ENCODE peak calls at places on chromosomes 5 and 9, in four cellular contexts. X is AG10803, J is transverse colon, R is mucosa of descending colon. D is an unnamed sample.

GRCh38 chr9:35112257-35113020 is 3.2 kb downstream of the ATOSB start:
- DNase-seq in X (peak), J (peak), R (peak), D (no peak)

GRCh38 chr5:113212244-113212920 is 222.4 kb downstream of the TSSK1B start:
- DNase-seq in X (peak), J (no peak), R (no peak), D (no peak)

GRCh38 chr5:150323092-150323491 is 20.4 kb upstream of the ARSI start:
- DNase-seq in X (peak), J (no peak), R (no peak), D (no peak)

GRCh38 chr5:163567811-163568210 is 62.4 kb downstream of the MAT2B start:
- DNase-seq in X (peak), J (no peak), R (no peak), D (no peak)

GRCh38 chr9:36862206-36863145 is 171.6 kb downstream of the PAX5 start:
- DNase-seq in X (peak), J (peak), R (no peak), D (peak)

GRCh38 chr5:174045470-174046025 is at the start of gene NSG2:
- DNase-seq in X (peak), J (peak), R (peak), D (peak)

GRCh38 chr5:140152610-140152999 is 22.4 kb upstream of the CYSTM1 start:
- DNase-seq in X (no peak), J (no peak), R (no peak), D (no peak)

GRCh38 chr5:69531010-69531785 is 28.8 kb upstream of the GTF2H2C start:
- DNase-seq in X (no peak), J (no peak), R (no peak), D (no peak)

GRCh38 chr5:178310130-178310865 is 77.7 kb upstream of the PHYKPL start:
- DNase-seq in X (no peak), J (no peak), R (peak), D (no peak)

GRCh38 chr9:99266136-99267023 is 44.3 kb downstream of the SEC61B start:
- DNase-seq in X (peak), J (peak), R (peak), D (peak)

GRCh38 chr5:173829826-173830225 is 58.3 kb upstream of the CPEB4 start:
- DNase-seq in X (peak), J (no peak), R (no peak), D (no peak)

GRCh38 chr5:172792693-172793570 is 21.9 kb upstream of the DUSP1 start:
- DNase-seq in X (no peak), J (no peak), R (no peak), D (no peak)

DNA sequence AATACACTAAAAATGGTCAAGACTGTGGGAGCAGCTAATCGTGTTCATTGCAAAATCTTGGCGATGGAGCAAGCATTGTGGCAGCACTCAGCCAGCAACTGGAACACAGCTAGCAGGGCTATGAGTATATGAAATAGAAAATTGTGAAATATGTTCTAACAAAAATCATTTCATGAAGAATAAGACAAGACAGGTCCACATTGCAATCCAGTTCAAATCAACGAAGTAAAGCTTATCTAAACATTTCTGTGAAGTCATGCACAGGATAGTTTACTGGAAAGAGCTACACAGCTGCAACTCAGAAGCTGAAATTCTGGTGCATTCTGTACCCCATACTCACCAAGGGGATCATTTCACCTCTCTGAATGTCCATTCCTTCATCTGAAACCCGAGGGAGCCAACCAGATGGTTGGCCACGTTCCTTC is 5.3 kb upstream of the NFIL3 start:
- DNase-seq in X (peak), J (no peak), R (no peak), D (no peak)
- H3K4me3 ChIP-seq in X (no peak), J (no peak), R (no peak), D (no peak)

GRCh38 chr9:89482950-89483349 is 15.0 kb downstream of the SEMA4D start:
- DNase-seq in X (no peak), J (peak), R (no peak), D (no peak)

GRCh38 chr9:89482056-89482784 is 15.7 kb downstream of the SEMA4D start:
- DNase-seq in X (no peak), J (peak), R (no peak), D (no peak)

GRCh38 chr9:89484475-89485404 is 13.2 kb downstream of the SEMA4D start:
- DNase-seq in X (no peak), J (peak), R (no peak), D (no peak)

GRCh38 chr9:89481161-89481915 is 16.6 kb downstream of the SEMA4D start:
- DNase-seq in X (no peak), J (peak), R (no peak), D (no peak)

GRCh38 chr9:89483592-89484474 is 14.1 kb downstream of the SEMA4D start:
- DNase-seq in X (no peak), J (peak), R (peak), D (no peak)
- H3K4me3 ChIP-seq in X (no peak), J (no peak), R (no peak), D (no peak)

DNA sequence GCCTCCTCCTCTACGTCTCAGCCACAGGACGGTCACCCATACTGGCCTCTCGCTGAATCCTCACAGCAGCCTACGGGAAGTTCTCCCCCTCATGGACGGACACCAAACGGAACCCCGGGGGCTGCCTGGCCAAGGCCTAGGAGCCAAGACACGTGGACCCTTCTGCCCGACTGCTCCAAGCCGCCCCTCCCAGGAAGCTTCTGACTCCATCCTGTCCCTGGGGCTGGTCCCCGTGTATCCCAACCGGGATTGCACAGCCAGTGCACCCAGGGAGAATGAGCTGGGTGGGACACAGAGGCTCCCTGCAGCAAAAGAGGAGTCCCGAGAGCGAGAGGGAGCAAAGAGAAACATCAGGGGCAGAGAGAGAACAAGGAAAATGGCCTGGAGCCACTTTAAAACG is 3.2 kb downstream of the FAM78A start:
- DNase-seq in X (no peak), J (peak), R (peak), D (no peak)
- H3K4me3 ChIP-seq in X (no peak), J (no peak), R (no peak), D (peak)

DNA sequence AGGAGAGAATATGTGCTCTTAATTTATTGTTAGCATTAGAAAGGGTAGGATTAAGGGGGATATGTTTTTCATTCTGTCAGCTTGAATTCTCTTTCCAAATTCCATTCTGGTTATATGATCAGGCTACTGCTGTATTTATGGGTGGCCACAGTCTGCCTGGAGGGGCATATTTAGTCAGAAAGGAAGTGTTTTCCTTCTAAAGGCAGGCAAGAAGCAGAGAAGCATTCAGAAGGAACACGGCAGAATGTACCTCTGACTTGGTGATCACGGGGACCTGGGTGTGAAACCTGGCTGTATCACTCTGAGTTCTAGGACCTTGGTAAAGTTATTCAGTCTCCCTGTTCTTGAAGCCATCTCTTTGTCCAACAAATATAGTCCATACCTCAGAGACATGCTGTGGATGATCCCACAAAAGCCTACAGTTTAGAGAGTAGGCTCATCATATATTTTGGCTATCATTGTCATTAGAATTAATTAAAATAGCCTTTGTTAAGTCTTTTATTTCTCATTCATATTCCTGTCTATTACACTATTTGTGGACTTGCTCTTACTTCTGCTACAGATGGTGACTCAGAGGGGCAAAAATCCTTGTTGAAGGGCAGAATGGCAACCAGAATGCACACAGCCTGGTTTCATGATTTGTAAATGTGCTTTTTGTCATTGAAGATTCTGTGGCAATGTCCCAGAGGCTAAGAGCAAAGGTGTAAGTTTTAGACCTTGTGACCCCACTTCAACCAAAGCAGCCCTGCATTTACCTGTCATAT is 2.7 kb downstream of the TNC start:
- DNase-seq in X (no peak), J (no peak), R (no peak), D (no peak)
- H3K4me3 ChIP-seq in X (peak), J (no peak), R (no peak), D (no peak)

GRCh38 chr9:123073991-123074422 is 40.5 kb downstream of the GPR21 start:
- DNase-seq in X (peak), J (no peak), R (no peak), D (no peak)

GRCh38 chr9:123070210-123070609 is 36.7 kb downstream of the GPR21 start:
- DNase-seq in X (no peak), J (no peak), R (no peak), D (no peak)

GRCh38 chr9:123072407-123072995 is 39.0 kb downstream of the GPR21 start:
- DNase-seq in X (no peak), J (no peak), R (no peak), D (no peak)

GRCh38 chr9:123074627-123075026 is 41.2 kb downstream of the GPR21 start:
- DNase-seq in X (peak), J (no peak), R (no peak), D (no peak)

DNA sequence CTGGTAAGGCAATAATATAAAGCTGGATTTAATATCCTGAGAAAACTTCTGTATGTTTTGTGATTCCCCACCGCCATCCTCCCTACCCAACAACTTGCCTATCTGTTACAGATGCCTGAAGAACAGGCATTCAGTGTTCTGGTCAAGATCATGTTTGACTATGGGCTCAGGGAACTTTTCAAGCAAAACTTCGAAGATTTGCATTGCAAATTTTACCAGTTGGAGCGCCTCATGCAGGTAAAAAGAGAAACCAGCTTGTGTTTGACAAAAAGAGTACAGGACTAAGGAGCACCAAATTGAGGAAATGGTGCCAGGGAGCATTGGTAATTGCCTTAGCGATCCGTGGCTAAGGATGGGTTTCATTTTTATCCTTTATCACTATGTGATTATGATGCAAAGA is 40.0 kb downstream of the GPR21 start:
- DNase-seq in X (no peak), J (no peak), R (no peak), D (no peak)
- H3K4me3 ChIP-seq in X (peak), J (no peak), R (no peak), D (no peak)

D was measured in colonic mucosa.